ENCODE peak calls at places on chromosomes 3 and 15, in four cellular contexts. F is K562, U is A549, V is HepG2. I is an unnamed sample.
A peak's percentile ranks its signal among the peaks of the same experiment; 100 is the strongest.

GRCh38 chr3:70882104-70882503 is 569.7 kb upstream of the MDFIC2 start:
- DNase-seq in U (peak; percentile 7), V (no peak), F (no peak), I (no peak)

GRCh38 chr3:45112939-45113338 is 33.2 kb downstream of the CDCP1 start:
- DNase-seq in U (no peak), F (no peak), V (no peak), I (no peak)

GRCh38 chr15:68368731-68369435 is 63.1 kb downstream of the ITGA11 start:
- DNase-seq in V (no peak), F (no peak), U (no peak), I (no peak)

GRCh38 chr3:131922356-131922755 is 112.5 kb downstream of the CPNE4 start:
- DNase-seq in V (no peak), F (no peak), U (no peak), I (no peak)

GRCh38 chr15:60351066-60351465 is 46.7 kb downstream of the ANXA2 start:
- DNase-seq in V (no peak), U (no peak), F (no peak), I (no peak)

GRCh38 chr3:38054166-38054991 is 15.4 kb downstream of the DLEC1 start:
- DNase-seq in U (no peak), F (no peak), V (peak; percentile 66), I (no peak)

GRCh38 chr3:177523991-177524438 is 326.7 kb upstream of the TBL1XR1 start:
- DNase-seq in V (peak; percentile 88), U (no peak), F (no peak), I (no peak)

GRCh38 chr3:118936811-118937210 is 97.8 kb downstream of the IGSF11 start:
- DNase-seq in U (no peak), F (no peak), V (no peak), I (no peak)

GRCh38 chr3:492586-493296 is 296.2 kb downstream of the CHL1 start:
- DNase-seq in V (no peak), U (no peak), F (no peak), I (no peak)

GRCh38 chr3:90054306-90054705 is 946.9 kb downstream of the EPHA3 start:
- DNase-seq in F (no peak), U (no peak), V (no peak), I (no peak)

GRCh38 chr15:67146214-67146613 is 80.8 kb downstream of the SMAD3 start:
- DNase-seq in U (no peak), F (no peak), V (peak; percentile 68), I (no peak)
- TF ChIP-seq HMGXB4 in U (no peak), F (no peak), V (no peak), I (no peak)

GRCh38 chr3:73164622-73165021 is 103.2 kb downstream of the EBLN2 start:
- DNase-seq in F (no peak), V (no peak), U (no peak), I (no peak)
- TF ChIP-seq HMGXB4 in F (no peak), V (no peak), U (no peak), I (no peak)

DNA sequence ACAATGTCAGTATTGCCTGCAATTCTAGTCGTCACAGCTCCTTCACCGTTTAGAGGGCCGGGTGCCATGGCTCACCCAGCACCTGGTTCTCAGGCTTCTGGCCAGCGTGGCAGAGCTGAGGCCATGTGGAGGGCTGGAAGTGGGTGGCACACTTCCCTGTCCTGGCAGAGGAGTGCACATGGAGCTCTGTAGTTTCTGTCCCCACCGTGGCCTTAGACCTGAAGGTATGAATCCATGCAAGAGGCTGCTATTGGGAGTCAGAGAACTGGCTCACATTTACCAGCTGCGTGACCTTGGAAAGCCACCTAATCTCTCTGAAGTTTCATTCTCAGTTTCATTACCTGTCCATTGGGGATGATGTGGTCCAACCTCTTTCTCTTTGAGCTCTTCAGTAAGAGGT is 22.2 kb downstream of the EPHB1 start:
- DNase-seq in V (no peak), F (no peak), U (no peak), I (no peak)
- TF ChIP-seq HMGXB4 in V (no peak), F (no peak), U (no peak), I (no peak)

GRCh38 chr3:115792206-115792955 is 169.1 kb downstream of the GAP43 start:
- DNase-seq in F (no peak), U (no peak), V (peak; percentile 95), I (no peak)

GRCh38 chr3:115789480-115789879 is 166.2 kb downstream of the GAP43 start:
- DNase-seq in U (no peak), V (no peak), F (no peak), I (no peak)

GRCh38 chr3:115787818-115788217 is 164.5 kb downstream of the GAP43 start:
- DNase-seq in V (no peak), F (no peak), U (no peak), I (no peak)

GRCh38 chr3:115788921-115789470 is 165.7 kb downstream of the GAP43 start:
- DNase-seq in U (peak; percentile 21), V (peak; percentile 48), F (no peak), I (no peak)

DNA sequence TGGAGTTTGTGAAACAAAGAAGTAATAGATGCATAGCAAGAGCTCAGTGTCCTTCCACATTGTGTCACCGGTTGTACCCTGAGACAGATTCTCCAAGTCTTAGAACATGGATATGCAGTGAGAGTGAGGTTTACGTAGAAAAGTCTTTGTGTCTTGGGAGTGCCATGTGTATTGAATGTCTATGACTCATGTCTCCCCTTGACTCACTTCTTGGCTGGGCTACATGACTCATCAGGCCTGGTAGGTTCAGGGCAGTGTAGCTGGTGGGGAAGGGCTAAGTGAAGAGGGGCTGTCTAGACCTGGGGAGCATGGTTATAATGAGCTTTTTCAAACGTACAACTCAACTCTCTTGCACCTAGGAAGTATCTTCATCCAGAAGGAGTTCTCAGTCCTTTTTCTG is 167.4 kb downstream of the GAP43 start:
- DNase-seq in F (peak; percentile 28), U (peak; percentile 94), V (peak; percentile 84), I (no peak)
- TF ChIP-seq HMGXB4 in F (no peak), U (no peak), V (no peak), I (no peak)

GRCh38 chr3:194893121-194893979 is 207.7 kb downstream of the FAM43A start:
- DNase-seq in U (no peak), F (no peak), V (no peak), I (no peak)

GRCh38 chr3:194890086-194890485 is 204.4 kb downstream of the FAM43A start:
- DNase-seq in V (no peak), U (no peak), F (no peak), I (no peak)

GRCh38 chr3:194888916-194889315 is 203.2 kb downstream of the FAM43A start:
- DNase-seq in U (no peak), V (no peak), F (no peak), I (no peak)

DNA sequence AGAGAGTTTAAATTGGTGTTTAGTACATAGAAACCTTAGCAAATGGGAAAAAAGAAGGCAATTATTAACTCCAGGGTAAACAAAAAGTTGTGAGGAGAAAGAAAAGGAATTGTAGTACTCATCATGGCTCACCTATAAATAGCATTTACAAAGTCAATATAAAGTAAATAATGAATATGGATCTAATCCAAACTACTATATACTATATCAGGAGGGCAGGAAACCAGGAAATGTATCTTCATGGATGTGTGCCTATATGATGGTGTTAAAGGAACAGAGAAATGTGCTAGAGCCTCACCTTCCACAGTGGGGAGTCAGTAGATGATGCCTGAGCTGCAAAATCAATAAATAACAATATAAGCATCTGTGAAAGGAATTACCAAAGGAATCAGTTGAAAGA is 208.9 kb downstream of the FAM43A start:
- DNase-seq in V (no peak), F (no peak), U (no peak), I (no peak)
- TF ChIP-seq HMGXB4 in V (no peak), F (no peak), U (no peak), I (no peak)